ENCODE peak calls at places on chromosome 15, in four cellular contexts. One of them, this sample, is unnamed. For H3K4me1, the result is how much of the 10 kb centered on the place peaks cover.

GRCh38 chr15:88233921-88234320 is 22.6 kb downstream of the NTRK3 start:
- DNase-seq in stomach: no peak
- DNase-seq in tibial nerve: no peak
- DNase-seq in adrenal gland: no peak
- DNase-seq in this sample: no peak

GRCh38 chr15:94295275-94295674 is 63.9 kb downstream of the MCTP2 start:
- DNase-seq in stomach: no peak
- DNase-seq in tibial nerve: no peak
- DNase-seq in adrenal gland: no peak
- DNase-seq in this sample: no peak

GRCh38 chr15:49462242-49462641 is 39.2 kb downstream of the FGF7 start:
- DNase-seq in stomach: no peak
- DNase-seq in tibial nerve: no peak
- DNase-seq in adrenal gland: no peak
- DNase-seq in this sample: no peak

GRCh38 chr15:29601811-29602210 is 220.5 kb downstream of the TJP1 start:
- DNase-seq in stomach: no peak
- DNase-seq in tibial nerve: no peak
- DNase-seq in adrenal gland: no peak
- DNase-seq in this sample: no peak

GRCh38 chr15:63166219-63166618 is 8.9 kb upstream of the RPS27L start:
- DNase-seq in stomach: no peak
- DNase-seq in tibial nerve: no peak
- DNase-seq in adrenal gland: no peak
- DNase-seq in this sample: no peak

GRCh38 chr15:92709064-92709463 is 53.5 kb upstream of the FAM174B start:
- DNase-seq in stomach: no peak
- DNase-seq in tibial nerve: no peak
- DNase-seq in adrenal gland: no peak
- DNase-seq in this sample: no peak

GRCh38 chr15:62021991-62022600 is 38.2 kb downstream of the VPS13C start:
- DNase-seq in stomach: no peak
- DNase-seq in tibial nerve: no peak
- DNase-seq in adrenal gland: no peak
- DNase-seq in this sample: no peak

GRCh38 chr15:78012643-78013077 is 64.9 kb downstream of the TBC1D2B start:
- DNase-seq in stomach: peak
- DNase-seq in tibial nerve: peak
- DNase-seq in adrenal gland: no peak
- DNase-seq in this sample: no peak

GRCh38 chr15:40942865-40943264 is 10.4 kb upstream of the CHAC1 start:
- DNase-seq in stomach: no peak
- DNase-seq in tibial nerve: no peak
- DNase-seq in adrenal gland: no peak
- DNase-seq in this sample: no peak

GRCh38 chr15:61661791-61662190 is 398.5 kb downstream of the VPS13C start:
- DNase-seq in stomach: no peak
- DNase-seq in tibial nerve: no peak
- DNase-seq in adrenal gland: no peak
- DNase-seq in this sample: peak

GRCh38 chr15:93072440-93073394 is 16.3 kb downstream of the RGMA start:
- DNase-seq in stomach: peak
- DNase-seq in tibial nerve: peak
- DNase-seq in adrenal gland: peak
- DNase-seq in this sample: peak

GRCh38 chr15:73806698-73807483 is 53.7 kb upstream of the INSYN1 start:
- DNase-seq in stomach: no peak
- DNase-seq in tibial nerve: no peak
- DNase-seq in adrenal gland: no peak
- DNase-seq in this sample: no peak

GRCh38 chr15:85456798-85457197 is 76.4 kb downstream of the AKAP13 start:
- DNase-seq in stomach: no peak
- DNase-seq in tibial nerve: no peak
- DNase-seq in adrenal gland: no peak
- DNase-seq in this sample: no peak

GRCh38 chr15:84748274-84749110 is at the start of gene ZNF592:
- DNase-seq in stomach: peak
- DNase-seq in tibial nerve: peak
- DNase-seq in adrenal gland: peak
- DNase-seq in this sample: peak

GRCh38 chr15:58361291-58361759 is 70.5 kb upstream of the LIPC start:
- DNase-seq in stomach: no peak
- DNase-seq in tibial nerve: peak
- DNase-seq in adrenal gland: no peak
- DNase-seq in this sample: no peak

GRCh38 chr15:69893863-69894262 is 203.9 kb downstream of the TLE3 start:
- DNase-seq in stomach: no peak
- DNase-seq in tibial nerve: peak
- DNase-seq in adrenal gland: no peak
- DNase-seq in this sample: peak

GRCh38 chr15:84981711-84982300 is at the start of gene PDE8A:
- DNase-seq in stomach: peak
- DNase-seq in tibial nerve: peak
- DNase-seq in adrenal gland: peak
- DNase-seq in this sample: peak

GRCh38 chr15:63623231-63623969 is 26.2 kb downstream of the FBXL22 start:
- DNase-seq in stomach: no peak
- DNase-seq in tibial nerve: no peak
- DNase-seq in adrenal gland: no peak
- DNase-seq in this sample: no peak

GRCh38 chr15:101183226-101183925 is 68.5 kb downstream of the CHSY1 start:
- DNase-seq in stomach: no peak
- DNase-seq in tibial nerve: no peak
- DNase-seq in adrenal gland: no peak
- DNase-seq in this sample: no peak

GRCh38 chr15:39629376-39629775 is 48.5 kb downstream of the THBS1 start:
- DNase-seq in stomach: no peak
- DNase-seq in tibial nerve: no peak
- DNase-seq in adrenal gland: no peak
- DNase-seq in this sample: no peak

GRCh38 chr15:39801641-39802309 is 19.1 kb upstream of the FSIP1 start:
- DNase-seq in stomach: peak
- DNase-seq in tibial nerve: no peak
- DNase-seq in adrenal gland: no peak
- DNase-seq in this sample: peak

GRCh38 chr15:84611631-84612030 is 10.8 kb downstream of the ZSCAN2 start:
- DNase-seq in stomach: no peak
- DNase-seq in tibial nerve: no peak
- DNase-seq in adrenal gland: no peak
- DNase-seq in this sample: no peak

GRCh38 chr15:39583586-39584265 is 2.8 kb downstream of the THBS1 start:
- DNase-seq in stomach: no peak
- DNase-seq in tibial nerve: no peak
- DNase-seq in adrenal gland: no peak
- DNase-seq in this sample: peak

GRCh38 chr15:62711691-62712454 is 330.7 kb upstream of the TPM1 start:
- DNase-seq in stomach: no peak
- DNase-seq in tibial nerve: no peak
- DNase-seq in adrenal gland: no peak
- DNase-seq in this sample: no peak

GRCh38 chr15:45162771-45163507 is 24.8 kb downstream of the SHF start:
- DNase-seq in stomach: peak
- DNase-seq in tibial nerve: peak
- DNase-seq in adrenal gland: peak
- DNase-seq in this sample: peak

GRCh38 chr15:70799667-70800450 is 36.5 kb upstream of the UACA start:
- DNase-seq in stomach: peak
- DNase-seq in tibial nerve: peak
- DNase-seq in adrenal gland: no peak
- DNase-seq in this sample: peak

GRCh38 chr15:26166429-26166828 is 303.3 kb upstream of the ATP10A start:
- DNase-seq in stomach: no peak
- DNase-seq in tibial nerve: no peak
- DNase-seq in adrenal gland: no peak
- DNase-seq in this sample: no peak

GRCh38 chr15:39535466-39535865 is 45.4 kb upstream of the THBS1 start:
- DNase-seq in stomach: no peak
- DNase-seq in tibial nerve: no peak
- DNase-seq in adrenal gland: no peak
- DNase-seq in this sample: no peak

DNA sequence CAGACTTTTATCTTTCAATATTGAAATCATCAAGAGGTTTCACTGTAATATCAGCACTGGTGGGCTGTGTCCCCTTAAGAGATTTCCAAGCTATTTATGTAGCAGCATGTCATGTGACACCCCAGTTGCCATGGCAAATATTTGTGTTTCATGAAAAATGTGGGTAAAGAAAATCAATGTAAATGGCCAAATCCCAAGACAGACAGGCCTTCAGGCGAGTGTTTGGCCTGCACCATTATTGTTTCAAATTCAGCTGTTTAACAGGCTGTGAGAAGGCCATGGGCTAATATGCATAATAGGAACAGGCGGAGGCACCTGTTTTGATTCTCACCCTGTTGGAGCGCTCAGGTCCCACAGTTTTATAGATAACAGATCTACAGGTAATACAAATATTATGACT is 104.2 kb downstream of the IQCH start:
- DNase-seq in stomach: no peak
- DNase-seq in tibial nerve: no peak
- DNase-seq in adrenal gland: no peak
- DNase-seq in this sample: no peak
- TF ChIP-seq POLR2A in stomach: no peak
- TF ChIP-seq POLR2A in tibial nerve: no peak
- TF ChIP-seq POLR2A in adrenal gland: no peak
- TF ChIP-seq POLR2A in this sample: no peak

DNA sequence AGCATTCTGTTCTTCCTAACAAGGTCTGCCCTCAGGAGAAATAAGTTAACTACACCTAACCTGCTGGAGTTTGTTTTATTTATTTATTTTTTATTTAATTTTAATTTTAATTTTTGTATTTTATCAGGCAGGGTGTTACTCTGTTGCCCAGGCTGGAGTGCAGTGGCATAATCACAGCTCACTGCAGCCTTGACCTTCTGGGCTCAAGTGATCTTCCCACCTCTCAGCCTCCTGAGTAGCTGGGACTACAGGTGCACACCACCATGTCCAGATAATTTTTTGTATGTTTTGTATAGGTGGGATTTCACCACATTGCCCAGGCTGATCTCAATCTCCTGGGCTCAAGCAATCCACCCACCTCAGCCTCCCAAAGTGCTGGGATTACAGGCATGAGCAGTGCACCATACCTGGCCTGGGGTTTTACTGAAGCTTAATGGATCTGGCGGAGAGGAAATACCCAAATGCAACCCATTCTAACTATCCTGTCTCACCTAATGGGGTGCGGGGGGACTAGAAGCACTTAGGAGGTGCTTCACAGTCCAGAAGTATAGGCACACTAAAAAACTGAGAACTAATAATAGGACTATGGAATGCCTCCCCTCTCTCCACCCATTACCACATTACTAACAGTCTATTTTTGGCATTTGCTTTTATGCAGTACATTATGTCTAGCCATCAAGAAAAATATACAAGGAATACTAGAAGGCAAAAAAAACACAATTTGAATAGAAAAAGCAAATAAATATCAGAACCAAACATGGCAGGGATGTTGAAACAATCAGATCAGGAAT is 61.4 kb downstream of the TTBK2 start:
- DNase-seq in stomach: no peak
- DNase-seq in tibial nerve: no peak
- DNase-seq in adrenal gland: no peak
- DNase-seq in this sample: no peak
- H3K27ac ChIP-seq in stomach: no peak
- H3K27ac ChIP-seq in tibial nerve: no peak
- H3K27ac ChIP-seq in adrenal gland: no peak
- H3K27ac ChIP-seq in this sample: no peak

GRCh38 chr15:33089878-33090757 is 104.4 kb downstream of the FMN1 start:
- DNase-seq in stomach: no peak
- DNase-seq in tibial nerve: no peak
- DNase-seq in adrenal gland: no peak
- DNase-seq in this sample: no peak
- H3K4me1 ChIP-seq in stomach: under half
- H3K4me1 ChIP-seq in tibial nerve: under half
- H3K4me1 ChIP-seq in adrenal gland: under half
- H3K4me1 ChIP-seq in this sample: under half

DNA sequence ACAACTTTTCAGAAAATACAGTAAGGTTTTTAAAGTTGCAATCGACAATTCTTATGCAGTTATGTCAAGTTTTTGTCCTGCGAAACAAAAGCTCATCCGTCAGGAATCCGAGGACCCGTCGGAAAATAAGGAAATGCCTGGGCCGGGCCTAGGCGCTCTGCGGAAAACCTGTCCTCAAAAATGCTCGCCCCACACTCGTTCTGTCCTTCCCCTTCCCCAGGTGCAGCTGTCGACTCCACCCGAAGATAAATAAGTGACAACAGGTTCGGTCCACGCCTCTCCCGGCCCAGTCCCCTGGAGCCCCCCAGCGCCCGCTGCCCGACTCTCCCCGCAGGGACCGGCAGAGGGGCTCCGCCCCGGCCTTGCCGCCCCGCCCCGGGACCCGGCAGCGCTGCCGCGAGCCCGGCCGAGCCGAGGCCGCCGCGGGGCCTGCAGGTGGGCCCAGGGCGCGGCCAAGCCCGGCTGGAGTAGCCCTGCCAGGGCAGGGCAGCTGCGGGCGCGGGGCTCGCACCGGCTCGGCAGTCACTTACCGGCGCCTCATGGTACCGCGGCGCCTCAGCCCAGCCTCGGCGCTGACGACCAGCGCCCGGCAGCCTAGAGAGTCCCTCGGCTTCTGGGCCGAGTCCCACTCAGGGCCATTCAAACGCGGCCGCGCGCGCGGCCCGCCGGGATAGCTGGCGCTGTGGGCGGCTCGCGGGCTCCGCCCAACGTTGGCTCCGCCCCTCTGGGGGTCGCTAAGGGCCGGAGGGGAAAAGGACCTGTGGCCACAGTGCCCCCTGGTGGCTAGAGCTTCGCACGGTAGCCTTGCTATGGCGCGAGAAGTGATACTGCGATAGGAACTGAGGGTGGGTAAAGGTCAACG is at the start of gene KATNBL1:
- DNase-seq in stomach: peak
- DNase-seq in tibial nerve: peak
- DNase-seq in adrenal gland: peak
- DNase-seq in this sample: peak
- TF ChIP-seq POLR2A in stomach: peak
- TF ChIP-seq POLR2A in tibial nerve: peak
- TF ChIP-seq POLR2A in adrenal gland: peak
- TF ChIP-seq POLR2A in this sample: peak

DNA sequence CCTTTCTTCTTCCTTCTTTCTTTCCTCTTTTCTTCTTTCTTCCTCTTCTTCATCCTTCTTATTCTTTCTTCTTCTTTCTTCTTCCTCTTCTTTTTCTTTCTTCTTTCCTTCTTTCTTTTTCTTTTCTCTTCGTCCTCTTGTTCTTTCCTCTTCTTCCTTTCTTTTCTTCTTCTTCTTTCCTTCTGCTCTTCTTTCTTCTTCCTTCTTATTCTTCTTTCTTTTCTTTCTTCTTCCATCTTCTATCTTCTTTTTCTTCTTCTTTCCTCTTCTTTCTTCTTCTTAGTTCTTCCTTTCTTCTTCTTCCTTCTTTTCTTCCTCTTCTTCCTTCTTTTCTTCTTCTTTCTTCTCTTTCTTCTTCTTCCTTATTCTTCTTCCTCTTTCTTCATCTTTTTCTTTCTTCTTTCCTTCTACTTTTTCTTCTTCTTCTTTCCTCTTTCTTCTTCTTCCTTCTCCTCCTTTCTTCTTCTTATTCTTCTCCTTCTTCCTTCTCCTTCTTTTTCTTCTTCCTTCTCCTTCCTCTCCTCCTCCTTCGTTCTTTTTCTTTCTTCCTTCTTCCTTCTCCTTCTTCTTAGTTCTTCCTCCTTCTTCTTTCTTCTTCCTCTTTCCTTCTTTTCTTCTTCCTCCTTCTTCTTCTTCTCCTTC is 37.8 kb downstream of the SPG21 start:
- DNase-seq in stomach: no peak
- DNase-seq in tibial nerve: no peak
- DNase-seq in adrenal gland: no peak
- DNase-seq in this sample: no peak
- H3K27ac ChIP-seq in stomach: no peak
- H3K27ac ChIP-seq in tibial nerve: no peak
- H3K27ac ChIP-seq in adrenal gland: no peak
- H3K27ac ChIP-seq in this sample: no peak

GRCh38 chr15:67149068-67149841 is 83.9 kb downstream of the SMAD3 start:
- DNase-seq in stomach: no peak
- DNase-seq in tibial nerve: no peak
- DNase-seq in adrenal gland: no peak
- DNase-seq in this sample: no peak
- H3K4me1 ChIP-seq in stomach: half or more
- H3K4me1 ChIP-seq in tibial nerve: half or more
- H3K4me1 ChIP-seq in adrenal gland: under half
- H3K4me1 ChIP-seq in this sample: under half

This sample was measured in testis.